ENCODE peak calls at places on chromosomes 16 and 17, in six cellular contexts. E is left ventricle myocardium inferior; V is cardiac muscle cell; H is stomach; Z is left lung; C is CD8-positive, alpha-beta memory T cell. O is an unnamed sample.

GRCh38 chr17:57946798-57947358 is 8.3 kb downstream of the CUEDC1 start:
- DNase-seq in C (peak; percentile 25), H (peak; percentile 63), E (no peak), V (peak; percentile 66), Z (no peak), O (no peak)

GRCh38 chr17:35423761-35424160 is 8.5 kb downstream of the SLFN12 start:
- DNase-seq in C (no peak), E (no peak), Z (no peak), V (peak; percentile 20), H (no peak), O (no peak)

GRCh38 chr16:12456355-12456754 is 347.3 kb downstream of the CPPED1 start:
- DNase-seq in H (no peak), C (no peak), E (no peak), Z (no peak), V (no peak), O (no peak)

GRCh38 chr16:4618645-4619418 is 4.1 kb upstream of the UBALD1 start:
- DNase-seq in Z (no peak), H (no peak), V (no peak), C (no peak), E (no peak), O (no peak)

GRCh38 chr17:14621826-14622621 is 321.1 kb downstream of the HS3ST3B1 start:
- DNase-seq in E (no peak), Z (no peak), H (no peak), V (no peak), C (no peak), O (no peak)

GRCh38 chr17:606501-607243 is 108.0 kb downstream of the VPS53 start:
- DNase-seq in Z (no peak), C (no peak), H (no peak), V (peak; percentile 44), E (no peak), O (no peak)

GRCh38 chr17:9959377-9959981 is 54.4 kb upstream of the RCVRN start:
- DNase-seq in C (no peak), Z (no peak), V (peak; percentile 67), E (no peak), H (no peak), O (peak; percentile 37)

GRCh38 chr17:19016297-19016696 is 11.7 kb upstream of the FAM83G start:
- DNase-seq in Z (peak; percentile 31), C (no peak), E (no peak), V (no peak), H (no peak), O (no peak)

GRCh38 chr17:32747856-32748255 is 129.1 kb downstream of the MYO1D start:
- DNase-seq in C (no peak), H (no peak), V (no peak), E (no peak), Z (no peak), O (no peak)

GRCh38 chr17:50697663-50698272 is 9.9 kb downstream of the ANKRD40 start:
- DNase-seq in E (no peak), H (no peak), Z (no peak), C (no peak), V (no peak), O (no peak)

GRCh38 chr17:72492941-72493340 is 372.1 kb downstream of the SOX9 start:
- DNase-seq in V (no peak), C (no peak), E (no peak), H (no peak), Z (no peak), O (no peak)
- H3K36me3 ChIP-seq in V (no peaks in the 10 kb centered on the region), C (no peaks in the 10 kb centered on the region), E (no peaks in the 10 kb centered on the region), H (no peaks in the 10 kb centered on the region), Z (no peaks in the 10 kb centered on the region), O (no peaks in the 10 kb centered on the region)

GRCh38 chr17:75227729-75228128 is 22.2 kb downstream of the NUP85 start:
- DNase-seq in E (no peak), Z (no peak), C (no peak), V (no peak), H (no peak), O (no peak)
- H3K36me3 ChIP-seq in E (peaks cover 86% of the 10 kb centered on the region), Z (peaks cover 80% of the 10 kb centered on the region), C (peaks cover 58% of the 10 kb centered on the region), V (peaks cover 50% of the 10 kb centered on the region), H (peaks cover 95% of the 10 kb centered on the region), O (peaks cover 36% of the 10 kb centered on the region)

DNA sequence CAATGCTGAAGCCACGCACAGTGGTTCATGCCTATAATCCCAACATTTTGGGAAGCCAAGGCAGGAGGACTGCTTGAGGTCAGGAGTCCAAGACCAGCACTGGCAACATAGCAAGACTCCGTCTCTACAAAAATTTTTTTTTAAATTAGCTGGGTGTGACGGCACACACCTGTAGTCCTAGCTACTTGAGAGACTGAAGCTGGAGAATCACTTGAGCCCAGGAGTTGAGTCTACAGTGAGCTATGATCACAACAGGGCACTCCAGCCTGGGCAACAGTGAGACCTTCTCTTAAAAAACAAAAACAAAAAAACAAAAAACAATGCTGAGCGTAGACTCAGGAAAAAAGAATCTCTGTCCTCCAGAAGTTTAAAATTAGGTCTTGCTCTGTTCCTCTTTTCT is 6.1 kb downstream of the GNA13 start:
- DNase-seq in E (no peak), C (no peak), V (no peak), Z (no peak), H (no peak), O (no peak)
- H3K36me3 ChIP-seq in E (peaks cover 44% of the 10 kb centered on the region), C (peaks cover 36% of the 10 kb centered on the region), V (peaks cover 32% of the 10 kb centered on the region), Z (peaks cover 45% of the 10 kb centered on the region), H (peaks cover 38% of the 10 kb centered on the region), O (peaks cover 7% of the 10 kb centered on the region)

DNA sequence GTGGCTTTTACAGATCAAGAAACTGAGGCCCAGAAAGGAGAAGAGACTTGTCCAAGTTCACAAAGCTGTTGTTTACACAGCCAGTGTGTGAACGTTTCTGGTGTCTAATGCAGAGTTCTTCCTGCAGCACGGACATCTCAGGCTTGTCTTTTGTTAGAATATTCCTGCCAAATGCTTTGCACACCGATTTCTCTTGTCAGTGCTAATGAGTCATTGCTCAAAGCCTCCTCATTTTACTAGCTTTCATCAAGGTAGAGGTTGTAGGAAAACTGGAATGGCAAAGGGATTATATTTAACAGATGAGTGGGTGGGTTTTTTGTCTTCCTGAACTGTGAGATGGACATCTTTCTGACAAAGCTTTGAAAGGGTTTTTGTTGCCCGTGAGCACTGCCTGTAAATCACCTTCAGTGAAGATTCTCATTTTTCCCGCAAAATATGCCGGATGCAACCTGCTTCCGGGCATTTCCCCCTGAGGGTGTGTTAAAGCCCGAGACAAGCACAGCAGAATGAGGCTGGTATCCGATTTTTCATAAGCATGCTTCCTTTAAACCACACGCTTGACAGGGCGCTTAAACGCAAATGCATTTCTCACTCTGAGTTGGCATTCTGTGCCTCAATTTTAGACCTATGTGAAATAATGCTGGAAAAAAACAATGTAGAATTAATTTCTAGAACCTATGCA is 14.7 kb downstream of the PMM2 start:
- DNase-seq in E (no peak), V (no peak), H (no peak), C (no peak), Z (no peak), O (no peak)
- H3K36me3 ChIP-seq in E (peaks cover 96% of the 10 kb centered on the region), V (peaks cover 60% of the 10 kb centered on the region), H (peaks cover 100% of the 10 kb centered on the region), C (peaks cover 66% of the 10 kb centered on the region), Z (peaks cover 100% of the 10 kb centered on the region), O (peaks cover 48% of the 10 kb centered on the region)

GRCh38 chr17:60065136-60065535 is 13.6 kb downstream of the HEATR6 start:
- DNase-seq in C (no peak), Z (no peak), V (peak; percentile 43), E (no peak), H (no peak), O (no peak)

GRCh38 chr17:60065867-60066266 is 12.9 kb downstream of the HEATR6 start:
- DNase-seq in Z (no peak), V (peak; percentile 15), H (no peak), E (no peak), C (no peak), O (no peak)

GRCh38 chr17:60066576-60066975 is 12.1 kb downstream of the HEATR6 start:
- DNase-seq in E (no peak), Z (no peak), V (no peak), H (no peak), C (no peak), O (no peak)

GRCh38 chr17:60073063-60073462 is 5.7 kb downstream of the HEATR6 start:
- DNase-seq in Z (no peak), V (no peak), E (no peak), C (no peak), H (no peak), O (no peak)

GRCh38 chr17:60067871-60068270 is 10.8 kb downstream of the HEATR6 start:
- DNase-seq in C (no peak), V (no peak), E (no peak), Z (no peak), H (no peak), O (no peak)
- H3K36me3 ChIP-seq in C (peaks cover 27% of the 10 kb centered on the region), V (peaks cover 78% of the 10 kb centered on the region), E (peaks cover 95% of the 10 kb centered on the region), Z (peaks cover 90% of the 10 kb centered on the region), H (peaks cover 96% of the 10 kb centered on the region), O (peaks cover 11% of the 10 kb centered on the region)

GRCh38 chr17:75277664-75278071 is 6.6 kb upstream of the MIF4GD start:
- DNase-seq in Z (no peak), E (no peak), V (no peak), C (no peak), H (no peak), O (no peak)
- H3K36me3 ChIP-seq in Z (peaks cover 77% of the 10 kb centered on the region), E (peaks cover 30% of the 10 kb centered on the region), V (no peaks in the 10 kb centered on the region), C (no peaks in the 10 kb centered on the region), H (peaks cover 49% of the 10 kb centered on the region), O (peaks cover 2% of the 10 kb centered on the region)

GRCh38 chr17:65227637-65228036 is 90.5 kb downstream of the RGS9 start:
- DNase-seq in Z (no peak), H (no peak), E (no peak), C (no peak), V (no peak), O (no peak)
- H3K36me3 ChIP-seq in Z (no peaks in the 10 kb centered on the region), H (no peaks in the 10 kb centered on the region), E (no peaks in the 10 kb centered on the region), C (no peaks in the 10 kb centered on the region), V (no peaks in the 10 kb centered on the region), O (no peaks in the 10 kb centered on the region)

DNA sequence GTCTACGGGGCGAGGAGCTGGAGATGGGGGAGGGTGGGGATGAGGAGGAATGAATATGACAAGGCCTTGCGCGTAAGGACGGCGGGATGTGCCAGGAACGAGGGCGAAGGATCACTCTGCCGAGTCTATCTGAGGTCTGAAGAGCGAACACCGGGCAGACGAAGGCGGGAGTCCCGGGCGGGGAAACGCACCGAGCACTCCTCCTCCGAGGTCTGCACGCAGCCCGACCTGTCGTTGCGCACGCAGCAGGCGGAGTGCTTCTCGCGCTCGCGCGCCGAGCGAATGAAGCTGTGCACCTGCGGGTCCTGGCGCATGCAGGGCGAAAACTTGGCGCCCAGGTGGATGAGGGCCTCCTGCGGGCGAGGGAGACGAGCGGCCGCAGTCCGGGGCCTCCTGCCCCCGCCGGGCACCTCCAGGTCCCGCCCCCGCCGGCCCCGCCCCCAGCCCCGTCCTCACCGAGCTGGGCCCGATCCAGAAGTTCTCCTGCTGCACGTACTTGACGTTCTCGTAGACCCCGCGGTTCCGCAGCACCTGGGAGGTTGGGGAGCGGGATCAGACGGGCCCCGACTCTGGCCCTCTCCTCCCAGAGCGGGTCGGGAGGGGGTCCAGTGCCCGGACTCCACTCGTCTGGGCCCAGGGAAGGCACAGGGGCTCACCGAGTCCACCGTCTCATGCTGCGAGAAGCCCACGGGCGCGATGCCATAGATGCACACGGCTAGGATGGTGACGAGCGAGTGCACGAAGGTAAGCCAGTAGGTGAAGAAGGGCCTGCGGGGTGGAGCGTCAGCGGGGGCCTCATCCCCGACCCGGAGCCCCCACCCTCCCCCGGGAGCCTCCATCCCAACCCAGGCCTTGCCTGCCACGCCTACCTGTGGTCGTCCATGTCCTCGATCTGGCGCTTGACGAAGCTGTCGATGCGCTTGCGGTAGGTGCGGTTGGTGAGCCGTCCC is 7.6 kb downstream of the SNRNP25 start:
- DNase-seq in Z (peak; percentile 69), H (no peak), C (no peak), V (no peak), E (no peak), O (no peak)
- H3K36me3 ChIP-seq in Z (peaks cover 86% of the 10 kb centered on the region), H (peaks cover 86% of the 10 kb centered on the region), C (no peaks in the 10 kb centered on the region), V (peaks cover 17% of the 10 kb centered on the region), E (peaks cover 86% of the 10 kb centered on the region), O (peaks cover 37% of the 10 kb centered on the region)